ENCODE peak calls at places on chromosomes 7 and 10, in four cellular contexts. L, Q, W and P are unnamed samples.

GRCh38 chr10:6037975-6038624 is 24.1 kb downstream of the IL2RA start:
- DNase-seq in L (no peak), Q (no peak), W (no peak), P (no peak)

GRCh38 chr10:131997366-131998049 is 15.8 kb upstream of the BNIP3 start:
- DNase-seq in L (peak; percentile 92), Q (no peak), W (no peak), P (no peak)

GRCh38 chr10:78263521-78263988 is 229.9 kb downstream of the RPS24 start:
- DNase-seq in L (no peak), Q (no peak), W (no peak), P (no peak)

GRCh38 chr7:4416436-4417092 is 265.5 kb upstream of the FOXK1 start:
- DNase-seq in L (no peak), Q (no peak), W (no peak), P (no peak)

GRCh38 chr10:84825330-84825729 is 496.9 kb downstream of the CCSER2 start:
- DNase-seq in L (no peak), Q (no peak), W (no peak), P (no peak)

GRCh38 chr7:46189255-46189790 is 268.3 kb upstream of the IGFBP3 start:
- DNase-seq in L (no peak), Q (no peak), W (no peak), P (no peak)

GRCh38 chr7:64889686-64890162 is 13.3 kb upstream of the ZNF273 start:
- DNase-seq in L (no peak), Q (no peak), W (peak; percentile 4), P (no peak)

GRCh38 chr7:31707089-31707488 is 20.1 kb downstream of the PPP1R17 start:
- DNase-seq in L (no peak), Q (peak; percentile 27), W (no peak), P (no peak)

GRCh38 chr10:83957168-83957750 is 182.1 kb upstream of the GHITM start:
- DNase-seq in L (no peak), Q (no peak), W (no peak), P (no peak)

GRCh38 chr7:109549461-109549860 is 979.8 kb downstream of the DNAJB9 start:
- DNase-seq in L (no peak), Q (no peak), W (no peak), P (no peak)

GRCh38 chr7:123658023-123658422 is 2.4 kb downstream of the LMOD2 start:
- DNase-seq in L (no peak), Q (no peak), W (no peak), P (no peak)

GRCh38 chr7:156620246-156620775 is 20.3 kb upstream of the RNF32 start:
- DNase-seq in L (no peak), Q (no peak), W (no peak), P (no peak)

DNA sequence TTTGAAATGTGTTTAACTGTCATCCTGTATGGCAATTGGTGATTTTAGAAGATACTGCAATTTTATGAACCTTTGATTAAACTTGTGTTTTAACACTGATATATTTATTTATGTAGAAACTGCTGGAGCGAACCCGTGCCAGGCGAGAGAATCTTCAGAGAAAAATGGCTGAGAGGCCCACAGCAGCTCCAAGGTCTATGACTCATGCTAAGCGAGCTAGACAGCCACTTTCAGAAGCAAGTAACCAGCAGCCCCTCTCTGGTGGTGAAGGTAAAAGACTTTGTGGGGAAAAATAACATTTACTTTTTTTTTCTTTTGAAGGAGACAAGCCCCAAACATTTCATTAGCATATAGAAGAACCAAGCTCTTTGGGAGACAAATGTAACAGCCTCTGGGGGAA is 6.5 kb downstream of the ANLN start:
- DNase-seq in L (no peak), Q (no peak), W (no peak), P (no peak)
- TF ChIP-seq TAF1 in L (no peak), Q (no peak), W (no peak), P (no peak)

GRCh38 chr7:128119036-128119435 is 87.8 kb upstream of the LRRC4 start:
- DNase-seq in L (no peak), Q (no peak), W (no peak), P (no peak)
- TF ChIP-seq TAF1 in L (no peak), Q (no peak), W (no peak), P (no peak)

DNA sequence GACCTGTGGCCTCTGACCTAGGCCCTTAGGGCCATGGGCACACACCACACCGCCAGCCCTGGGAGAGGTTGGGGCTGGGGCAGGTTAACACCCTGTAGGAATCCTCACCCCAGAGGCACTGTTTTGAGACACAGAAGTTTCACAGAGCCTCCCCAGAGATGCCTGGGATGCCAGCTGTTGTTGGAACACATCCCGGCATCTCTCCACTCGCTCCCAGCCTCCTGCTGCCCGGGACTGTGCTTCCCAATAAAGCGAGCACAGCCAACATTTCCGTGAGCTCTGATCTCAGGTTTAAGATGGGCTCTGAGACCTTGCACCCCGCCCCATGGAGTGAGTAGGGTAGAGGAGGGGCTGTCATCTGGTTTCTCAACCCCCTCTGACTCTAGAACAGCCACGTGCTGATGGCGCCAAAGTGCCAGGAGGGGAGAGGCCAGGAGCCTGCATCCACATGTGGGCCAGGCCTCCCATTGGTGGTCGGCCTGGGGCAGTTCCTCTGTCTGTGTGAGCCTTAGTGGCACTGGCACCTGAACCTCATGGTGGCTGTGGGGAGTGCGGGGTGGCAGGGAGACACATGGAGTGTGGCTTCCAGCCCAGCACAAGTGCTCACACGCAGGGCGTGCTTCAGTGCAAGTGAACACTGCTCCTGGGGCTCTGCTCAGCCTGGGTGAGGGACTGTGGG is 54.7 kb downstream of the RASGEF1A start:
- DNase-seq in L (no peak), Q (no peak), W (no peak), P (no peak)
- TF ChIP-seq TAF1 in L (no peak), Q (no peak), W (no peak), P (no peak)

DNA sequence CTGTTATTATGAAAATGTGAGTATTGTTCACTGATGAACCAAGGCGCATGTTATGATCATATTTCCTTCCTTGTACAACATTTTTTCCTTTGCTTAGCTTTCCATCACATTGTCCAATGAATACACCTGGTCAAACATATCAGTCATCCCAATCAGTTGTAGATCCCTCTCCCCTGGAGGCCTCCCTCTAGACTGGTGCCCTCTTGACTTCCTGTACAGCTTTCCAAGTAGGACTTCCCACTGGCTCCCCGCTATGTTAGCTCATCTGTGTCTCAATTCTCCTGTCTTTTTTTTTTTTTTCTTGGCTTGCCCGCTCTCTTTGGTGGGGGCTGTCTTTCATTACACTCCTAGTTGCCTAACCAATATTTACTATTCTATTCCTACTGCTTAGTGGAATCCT is 214.2 kb upstream of the NPY start:
- DNase-seq in L (no peak), Q (no peak), W (no peak), P (no peak)
- TF ChIP-seq TAF1 in L (no peak), Q (no peak), W (no peak), P (no peak)